ENCODE peak calls at places on chromosomes 13 and 19, in five cellular contexts. One of them, this sample, is unnamed. For H3K4me1, the result is how much of the 10 kb centered on the place peaks cover.

GRCh38 chr19:45769821-45770191 is 754 bp upstream of the SIX5 start:
- DNase-seq in MM.1S: peak
- DNase-seq in PC-9: no peak
- DNase-seq in spleen: peak
- DNase-seq in astrocyte: no peak
- DNase-seq in this sample: no peak

GRCh38 chr13:24050292-24050711 is 110.2 kb upstream of the SPATA13 start:
- DNase-seq in MM.1S: no peak
- DNase-seq in PC-9: peak
- DNase-seq in spleen: no peak
- DNase-seq in astrocyte: peak
- DNase-seq in this sample: peak

GRCh38 chr19:10096615-10096963 is 5.9 kb downstream of the ANGPTL6 start:
- DNase-seq in MM.1S: no peak
- DNase-seq in PC-9: no peak
- DNase-seq in spleen: no peak
- DNase-seq in astrocyte: no peak
- DNase-seq in this sample: peak

GRCh38 chr19:13260883-13261653 is 110.9 kb downstream of the IER2 start:
- DNase-seq in MM.1S: no peak
- DNase-seq in PC-9: peak
- DNase-seq in spleen: no peak
- DNase-seq in astrocyte: peak
- DNase-seq in this sample: no peak

GRCh38 chr13:79090552-79091159 is 315.4 kb downstream of the RBM26 start:
- DNase-seq in MM.1S: no peak
- DNase-seq in PC-9: no peak
- DNase-seq in spleen: no peak
- DNase-seq in astrocyte: no peak
- DNase-seq in this sample: no peak

GRCh38 chr19:6150289-6150688 is 14.8 kb downstream of the ACSBG2 start:
- DNase-seq in MM.1S: no peak
- DNase-seq in PC-9: no peak
- DNase-seq in spleen: no peak
- DNase-seq in astrocyte: no peak
- DNase-seq in this sample: no peak

GRCh38 chr13:22757530-22758120 is 423.2 kb upstream of the SGCG start:
- DNase-seq in MM.1S: no peak
- DNase-seq in PC-9: no peak
- DNase-seq in spleen: no peak
- DNase-seq in astrocyte: no peak
- DNase-seq in this sample: no peak

GRCh38 chr19:17944301-17944700 is 11.5 kb downstream of the CCDC124 start:
- DNase-seq in MM.1S: no peak
- DNase-seq in PC-9: no peak
- DNase-seq in spleen: no peak
- DNase-seq in astrocyte: peak
- DNase-seq in this sample: no peak

GRCh38 chr19:3821857-3822364 is 35.7 kb upstream of the MATK start:
- DNase-seq in MM.1S: peak
- DNase-seq in PC-9: peak
- DNase-seq in spleen: peak
- DNase-seq in astrocyte: no peak
- DNase-seq in this sample: peak

GRCh38 chr19:1954547-1954946 is 13.6 kb downstream of the CSNK1G2 start:
- DNase-seq in MM.1S: no peak
- DNase-seq in PC-9: no peak
- DNase-seq in spleen: no peak
- DNase-seq in astrocyte: no peak
- DNase-seq in this sample: no peak

GRCh38 chr13:36341718-36342117 is 4.5 kb downstream of the SPART start:
- DNase-seq in MM.1S: no peak
- DNase-seq in PC-9: no peak
- DNase-seq in spleen: no peak
- DNase-seq in astrocyte: peak
- DNase-seq in this sample: no peak

GRCh38 chr13:40362502-40362901 is 303.9 kb downstream of the FOXO1 start:
- DNase-seq in MM.1S: no peak
- DNase-seq in PC-9: no peak
- DNase-seq in spleen: no peak
- DNase-seq in astrocyte: no peak
- DNase-seq in this sample: no peak

GRCh38 chr13:30158774-30159445 is 148.4 kb downstream of the KATNAL1 start:
- DNase-seq in MM.1S: no peak
- DNase-seq in PC-9: no peak
- DNase-seq in spleen: no peak
- DNase-seq in astrocyte: peak
- DNase-seq in this sample: no peak
- H3K4me3 ChIP-seq in MM.1S: no peak
- H3K4me3 ChIP-seq in PC-9: no peak
- H3K4me3 ChIP-seq in spleen: no peak
- H3K4me3 ChIP-seq in astrocyte: no peak
- H3K4me3 ChIP-seq in this sample: no peak

GRCh38 chr19:53212703-53213320 is 19.7 kb upstream of the ZNF665 start:
- DNase-seq in MM.1S: no peak
- DNase-seq in PC-9: no peak
- DNase-seq in spleen: no peak
- DNase-seq in astrocyte: no peak
- DNase-seq in this sample: no peak
- H3K4me1 ChIP-seq in MM.1S: under half
- H3K4me1 ChIP-seq in PC-9: under half
- H3K4me1 ChIP-seq in spleen: under half
- H3K4me1 ChIP-seq in astrocyte: under half
- H3K4me1 ChIP-seq in this sample: under half

DNA sequence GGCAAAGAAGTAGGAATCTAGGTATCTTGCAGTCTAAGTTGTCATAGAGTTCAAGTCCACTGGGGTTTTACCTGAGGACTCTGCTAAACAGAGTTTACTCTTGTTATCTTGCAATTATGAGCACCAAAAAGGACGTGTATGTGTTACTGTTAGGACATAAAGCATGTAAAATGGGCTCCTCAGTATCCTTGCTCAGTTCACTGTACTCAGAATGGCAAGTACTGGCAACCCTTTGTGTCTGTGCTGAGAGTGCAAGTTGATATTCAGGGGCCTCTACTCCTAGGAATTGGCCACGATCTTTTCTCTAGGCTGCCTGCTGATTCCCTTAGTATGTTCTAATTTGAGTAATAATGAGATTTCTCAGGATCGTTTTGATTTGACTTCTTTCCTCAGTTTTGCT is 13.3 kb downstream of the TDRD3 start:
- DNase-seq in MM.1S: no peak
- DNase-seq in PC-9: no peak
- DNase-seq in spleen: no peak
- DNase-seq in astrocyte: no peak
- DNase-seq in this sample: no peak
- TF ChIP-seq CTCF in MM.1S: no peak
- TF ChIP-seq CTCF in PC-9: no peak
- TF ChIP-seq CTCF in spleen: no peak
- TF ChIP-seq CTCF in astrocyte: no peak
- TF ChIP-seq CTCF in this sample: no peak

DNA sequence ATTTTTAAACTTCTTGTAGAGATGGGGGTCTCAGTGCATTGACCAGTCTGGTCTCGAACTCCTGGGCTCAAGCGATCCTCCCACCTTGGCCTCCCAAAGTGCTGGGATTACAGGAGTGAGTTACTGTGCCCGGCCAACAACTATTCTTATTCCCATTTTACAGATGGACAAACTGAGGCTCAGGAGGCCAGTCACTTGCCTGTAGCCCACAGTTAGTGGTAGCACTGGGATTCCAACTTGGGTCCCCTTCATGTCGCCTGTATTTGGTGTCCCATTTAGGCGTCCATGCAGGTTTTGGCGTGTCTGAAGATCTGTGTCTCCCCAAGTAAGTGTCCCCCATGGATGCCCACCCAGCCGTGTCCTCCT is 791 bp upstream of the AXL start:
- DNase-seq in MM.1S: no peak
- DNase-seq in PC-9: no peak
- DNase-seq in spleen: no peak
- DNase-seq in astrocyte: no peak
- DNase-seq in this sample: no peak
- H3K4me3 ChIP-seq in MM.1S: no peak
- H3K4me3 ChIP-seq in PC-9: no peak
- H3K4me3 ChIP-seq in spleen: peak
- H3K4me3 ChIP-seq in astrocyte: no peak
- H3K4me3 ChIP-seq in this sample: peak

GRCh38 chr13:48292650-48293049 is 10.9 kb upstream of the RB1 start:
- DNase-seq in MM.1S: no peak
- DNase-seq in PC-9: no peak
- DNase-seq in spleen: no peak
- DNase-seq in astrocyte: no peak
- DNase-seq in this sample: no peak
- H3K4me1 ChIP-seq in MM.1S: under half
- H3K4me1 ChIP-seq in PC-9: under half
- H3K4me1 ChIP-seq in spleen: under half
- H3K4me1 ChIP-seq in astrocyte: under half
- H3K4me1 ChIP-seq in this sample: under half